ENCODE peak calls at places on chromosomes 2 and 18, in four cellular contexts. One of them, this sample, is unnamed.

GRCh38 chr2:227748079-227748478 is 2.4 kb downstream of the SCYGR8 start:
- DNase-seq in HepG2: peak; percentile 63
- DNase-seq in GM12878: no peak
- DNase-seq in K562: peak; percentile 43
- DNase-seq in this sample: no peak

GRCh38 chr2:124623560-124623959 is 598.5 kb downstream of the CNTNAP5 start:
- DNase-seq in HepG2: no peak
- DNase-seq in K562: no peak
- DNase-seq in GM12878: no peak
- DNase-seq in this sample: no peak

GRCh38 chr18:47919916-47920315 is 10.5 kb downstream of the SMAD2 start:
- DNase-seq in HepG2: no peak
- DNase-seq in K562: no peak
- DNase-seq in GM12878: no peak
- DNase-seq in this sample: no peak

GRCh38 chr2:219551412-219551811 is 7.6 kb downstream of the TMEM198 start:
- DNase-seq in GM12878: no peak
- DNase-seq in K562: peak; percentile 70
- DNase-seq in HepG2: no peak
- DNase-seq in this sample: no peak

GRCh38 chr2:7983451-7983850 is 698.4 kb upstream of the ID2 start:
- DNase-seq in GM12878: no peak
- DNase-seq in HepG2: no peak
- DNase-seq in K562: no peak
- DNase-seq in this sample: no peak

GRCh38 chr2:240511351-240512108 is 46.3 kb downstream of the ANKMY1 start:
- DNase-seq in GM12878: no peak
- DNase-seq in HepG2: no peak
- DNase-seq in K562: no peak
- DNase-seq in this sample: no peak

GRCh38 chr2:135667045-135667444 is 74.6 kb upstream of the UBXN4 start:
- DNase-seq in HepG2: no peak
- DNase-seq in K562: no peak
- DNase-seq in GM12878: no peak
- DNase-seq in this sample: no peak

GRCh38 chr18:60232541-60232940 is 140.0 kb downstream of the MC4R start:
- DNase-seq in K562: no peak
- DNase-seq in HepG2: no peak
- DNase-seq in GM12878: no peak
- DNase-seq in this sample: no peak

GRCh38 chr18:76522551-76522950 is 27.5 kb upstream of the ZNF516 start:
- DNase-seq in HepG2: no peak
- DNase-seq in GM12878: no peak
- DNase-seq in K562: no peak
- DNase-seq in this sample: no peak

GRCh38 chr18:11872479-11873136 is 21.4 kb downstream of the CHMP1B start:
- DNase-seq in HepG2: peak; percentile 71
- DNase-seq in GM12878: no peak
- DNase-seq in K562: peak; percentile 72
- DNase-seq in this sample: no peak

GRCh38 chr18:52903858-52904257 is 563.9 kb downstream of the DCC start:
- DNase-seq in HepG2: peak; percentile 11
- DNase-seq in GM12878: no peak
- DNase-seq in K562: peak; percentile 4
- DNase-seq in this sample: no peak

GRCh38 chr2:111029135-111029927 is 91.4 kb upstream of the BCL2L11 start:
- DNase-seq in GM12878: no peak
- DNase-seq in HepG2: no peak
- DNase-seq in K562: no peak
- DNase-seq in this sample: no peak

GRCh38 chr18:902179-902718 is 2.4 kb upstream of the ADCYAP1 start:
- DNase-seq in K562: peak; percentile 52
- DNase-seq in HepG2: no peak
- DNase-seq in GM12878: no peak
- DNase-seq in this sample: no peak

GRCh38 chr2:61091485-61091884 is 25.8 kb downstream of the SANBR start:
- DNase-seq in HepG2: no peak
- DNase-seq in GM12878: no peak
- DNase-seq in K562: no peak
- DNase-seq in this sample: no peak

GRCh38 chr2:183166210-183166609 is 42.0 kb downstream of the NUP35 start:
- DNase-seq in GM12878: no peak
- DNase-seq in HepG2: no peak
- DNase-seq in K562: no peak
- DNase-seq in this sample: no peak

GRCh38 chr2:64950226-64951160 is 38.7 kb upstream of the SLC1A4 start:
- DNase-seq in K562: no peak
- DNase-seq in GM12878: no peak
- DNase-seq in HepG2: no peak
- DNase-seq in this sample: no peak

GRCh38 chr2:161386228-161386627 is 29.9 kb upstream of the TBR1 start:
- DNase-seq in K562: no peak
- DNase-seq in HepG2: no peak
- DNase-seq in GM12878: peak; percentile 32
- DNase-seq in this sample: no peak

GRCh38 chr2:118103963-118104942 is 16.0 kb downstream of the INSIG2 start:
- DNase-seq in HepG2: no peak
- DNase-seq in K562: no peak
- DNase-seq in GM12878: peak; percentile 53
- DNase-seq in this sample: no peak

GRCh38 chr2:68811364-68811763 is 59.8 kb downstream of the BMP10 start:
- DNase-seq in K562: no peak
- DNase-seq in GM12878: no peak
- DNase-seq in HepG2: no peak
- DNase-seq in this sample: no peak

GRCh38 chr18:49878567-49878966 is 65.2 kb upstream of the ACAA2 start:
- DNase-seq in K562: no peak
- DNase-seq in HepG2: no peak
- DNase-seq in GM12878: no peak
- DNase-seq in this sample: no peak

GRCh38 chr2:180478883-180479282 is 471.8 kb upstream of the CWC22 start:
- DNase-seq in K562: no peak
- DNase-seq in HepG2: no peak
- DNase-seq in GM12878: no peak
- DNase-seq in this sample: no peak

GRCh38 chr2:10760794-10761504 is 39.5 kb downstream of the ATP6V1C2 start:
- DNase-seq in K562: no peak
- DNase-seq in GM12878: no peak
- DNase-seq in HepG2: no peak
- DNase-seq in this sample: no peak

GRCh38 chr2:10534514-10535250 is 86.6 kb upstream of the ODC1 start:
- DNase-seq in GM12878: no peak
- DNase-seq in K562: peak; percentile 45
- DNase-seq in HepG2: peak; percentile 49
- DNase-seq in this sample: no peak

GRCh38 chr18:10784596-10785202 is 258.9 kb downstream of the NAPG start:
- DNase-seq in HepG2: no peak
- DNase-seq in GM12878: no peak
- DNase-seq in K562: no peak
- DNase-seq in this sample: no peak

GRCh38 chr2:33051586-33052385 is 105.0 kb downstream of the LTBP1 start:
- DNase-seq in HepG2: peak; percentile 41
- DNase-seq in K562: no peak
- DNase-seq in GM12878: no peak
- DNase-seq in this sample: no peak

GRCh38 chr18:5543036-5543671 is 643 bp downstream of the EPB41L3 start:
- DNase-seq in K562: no peak
- DNase-seq in HepG2: no peak
- DNase-seq in GM12878: no peak
- DNase-seq in this sample: peak; percentile 19

GRCh38 chr2:100320547-100321180 is 1.6 kb downstream of the LONRF2 start:
- DNase-seq in K562: peak; percentile 38
- DNase-seq in GM12878: no peak
- DNase-seq in HepG2: no peak
- DNase-seq in this sample: no peak

GRCh38 chr2:46014911-46015654 is 282.1 kb upstream of the EPAS1 start:
- DNase-seq in K562: no peak
- DNase-seq in HepG2: no peak
- DNase-seq in GM12878: no peak
- DNase-seq in this sample: no peak

GRCh38 chr18:34991561-34991960 is 49.7 kb upstream of the MAPRE2 start:
- DNase-seq in HepG2: no peak
- DNase-seq in GM12878: no peak
- DNase-seq in K562: no peak
- DNase-seq in this sample: no peak

GRCh38 chr18:34995746-34996145 is 45.5 kb upstream of the MAPRE2 start:
- DNase-seq in K562: no peak
- DNase-seq in HepG2: no peak
- DNase-seq in GM12878: no peak
- DNase-seq in this sample: no peak

GRCh38 chr18:34993289-34993688 is 47.9 kb upstream of the MAPRE2 start:
- DNase-seq in GM12878: no peak
- DNase-seq in K562: no peak
- DNase-seq in HepG2: no peak
- DNase-seq in this sample: no peak

GRCh38 chr18:34990571-34990970 is 50.6 kb upstream of the MAPRE2 start:
- DNase-seq in K562: no peak
- DNase-seq in HepG2: no peak
- DNase-seq in GM12878: no peak
- DNase-seq in this sample: no peak

DNA sequence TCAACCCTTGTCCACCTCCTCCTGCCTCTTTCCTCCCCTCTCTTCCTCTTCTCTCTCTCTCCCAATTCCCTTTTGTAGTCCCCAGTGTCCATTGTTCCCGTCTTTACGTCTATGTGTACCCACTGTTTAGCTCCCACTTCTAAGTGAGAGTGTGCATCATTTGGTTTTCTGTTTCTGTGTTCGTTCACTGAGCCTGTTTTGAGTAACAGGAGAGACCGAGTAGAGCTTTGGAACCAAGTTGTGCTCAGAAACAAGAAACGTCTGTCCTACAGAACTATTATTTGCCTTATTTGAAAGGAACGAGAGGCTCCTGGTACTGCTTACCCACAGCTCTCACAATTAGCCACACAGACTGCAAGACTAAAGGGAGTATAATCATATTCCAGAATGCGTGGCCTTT is 50.1 kb upstream of the MAPRE2 start:
- DNase-seq in K562: no peak
- DNase-seq in GM12878: no peak
- DNase-seq in HepG2: no peak
- DNase-seq in this sample: no peak
- TF ChIP-seq TAF1 in K562: no peak
- TF ChIP-seq TAF1 in GM12878: no peak
- TF ChIP-seq TAF1 in HepG2: no peak
- TF ChIP-seq TAF1 in this sample: no peak

DNA sequence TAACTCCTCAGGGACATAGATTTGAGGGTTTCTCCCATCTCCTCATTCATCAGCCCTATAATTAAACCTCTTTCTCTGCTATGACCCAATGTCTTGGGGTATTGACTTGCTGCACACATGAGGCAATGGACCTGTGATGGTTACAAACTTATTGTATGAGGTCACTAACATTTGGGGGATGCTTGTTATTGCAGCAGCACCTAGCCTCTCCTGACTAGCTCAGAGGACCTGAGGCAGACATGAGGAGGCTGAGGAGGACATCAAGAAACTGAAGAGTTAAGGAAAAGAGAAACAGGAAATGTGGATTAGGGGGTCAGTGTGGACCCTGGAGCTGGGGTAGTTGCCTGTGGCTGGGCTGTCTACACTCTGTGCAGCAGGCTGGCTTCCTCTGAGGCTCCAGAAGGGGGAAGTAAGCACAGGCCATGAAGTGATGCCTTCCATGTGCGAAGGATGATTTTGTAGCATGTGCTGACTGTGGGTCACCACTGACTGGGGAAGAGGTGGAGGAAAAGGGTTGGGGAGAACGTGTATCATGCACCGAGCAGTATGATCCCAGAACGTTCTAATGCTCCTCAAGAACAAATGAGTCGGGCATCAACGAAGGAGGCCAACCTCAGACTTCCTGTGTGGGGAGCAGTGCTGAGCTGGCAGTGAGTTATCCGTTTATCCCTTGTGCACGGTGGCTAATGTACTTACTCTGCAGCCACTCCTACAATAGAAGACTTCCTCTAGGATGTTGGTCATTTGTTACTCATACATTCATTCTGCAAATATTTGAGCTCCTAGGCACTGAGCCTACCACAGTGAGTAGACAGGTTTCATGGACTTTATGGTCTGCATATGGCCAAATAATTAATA is 42.1 kb upstream of the RFX8 start:
- DNase-seq in GM12878: no peak
- DNase-seq in HepG2: peak; percentile 75
- DNase-seq in K562: no peak
- DNase-seq in this sample: no peak
- TF ChIP-seq POLR2A in GM12878: no peak
- TF ChIP-seq POLR2A in HepG2: no peak
- TF ChIP-seq POLR2A in K562: no peak
- TF ChIP-seq POLR2A in this sample: no peak

GRCh38 chr2:85394976-85395375 is 15.2 kb downstream of the CAPG start:
- DNase-seq in GM12878: no peak
- DNase-seq in HepG2: no peak
- DNase-seq in K562: no peak
- DNase-seq in this sample: no peak
- TF ChIP-seq TAF1 in GM12878: no peak
- TF ChIP-seq TAF1 in HepG2: no peak
- TF ChIP-seq TAF1 in K562: no peak
- TF ChIP-seq TAF1 in this sample: no peak

DNA sequence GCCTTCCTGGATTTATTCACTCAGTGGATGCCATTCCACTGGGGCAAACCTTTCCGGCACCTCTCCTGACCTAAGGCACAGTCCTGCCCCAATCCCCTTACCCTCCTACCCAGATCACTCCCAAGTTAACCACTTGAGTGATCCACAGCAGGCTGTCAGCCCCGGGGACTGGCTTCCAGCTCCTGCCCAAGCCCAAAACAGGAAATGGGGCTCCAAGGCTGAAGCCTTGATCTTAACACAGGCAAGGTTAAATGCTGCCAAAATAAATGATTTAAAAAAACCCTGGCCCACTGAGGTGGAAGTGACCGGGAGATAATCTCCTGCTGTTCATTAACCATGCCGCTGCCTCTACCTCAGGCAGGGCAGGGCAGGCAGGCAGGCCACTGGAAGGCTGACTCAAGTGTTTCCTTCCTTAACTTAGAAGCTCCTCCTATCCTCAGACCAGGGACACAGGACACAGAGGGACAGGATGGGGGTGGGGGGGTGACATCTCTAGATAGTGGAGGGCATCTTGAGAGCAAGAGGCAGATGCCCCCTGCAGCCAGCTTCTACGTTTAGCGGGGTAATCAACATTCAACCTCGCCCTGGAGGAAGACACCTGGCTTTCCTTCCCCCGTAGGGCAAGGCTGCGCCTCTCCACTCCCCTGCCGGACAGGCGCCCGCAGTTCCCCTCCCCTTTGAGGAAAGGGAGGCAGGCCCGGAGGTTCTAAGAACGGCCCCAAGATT is 1.3 kb downstream of the RAB11FIP5 start:
- DNase-seq in GM12878: no peak
- DNase-seq in HepG2: peak; percentile 35
- DNase-seq in K562: peak; percentile 61
- DNase-seq in this sample: no peak
- TF ChIP-seq POLR2A in GM12878: no peak
- TF ChIP-seq POLR2A in HepG2: no peak
- TF ChIP-seq POLR2A in K562: no peak
- TF ChIP-seq POLR2A in this sample: no peak

This sample was measured in GM12892.